ENCODE peak calls at places on chromosomes 13 and 19, in ten cellular contexts. Q is suprapubic skin, Y is heart right ventricle, G is fibroblast of pulmonary artery, F is transverse colon, E is omental fat pad, H is fibroblast of the aortic adventitia, A is upper lobe of right lung, U is IMR-90, T is bronchial epithelial cell. I is an unnamed sample.

GRCh38 chr19:47719047-47719885 is 6.0 kb downstream of the EHD2 start:
- DNase-seq in G (peak), F (peak), Y (peak), H (peak), Q (peak), E (peak), U (peak), T (peak), A (peak), I (no peak)

GRCh38 chr19:49438261-49438660 is 3.1 kb downstream of the SLC17A7 start:
- DNase-seq in T (no peak), F (no peak), H (no peak), Y (no peak), Q (no peak), U (no peak), G (no peak), A (no peak), E (no peak), I (no peak)

GRCh38 chr19:12098040-12098439 is 33.5 kb downstream of the ZNF844 start:
- DNase-seq in A (no peak), E (no peak), Q (no peak), H (no peak), F (no peak), U (no peak), G (no peak), T (peak), Y (no peak), I (no peak)

GRCh38 chr19:13102666-13103584 is at the start of gene LYL1:
- DNase-seq in E (no peak), H (peak), Q (no peak), F (peak), Y (peak), T (no peak), U (no peak), A (peak), G (peak), I (no peak)

GRCh38 chr13:46389985-46390384 is 2.9 kb upstream of the RUBCNL start:
- DNase-seq in A (no peak), Q (no peak), G (no peak), Y (no peak), F (peak), E (no peak), U (no peak), T (no peak), H (no peak), I (no peak)

GRCh38 chr13:23516190-23516589 is 54.0 kb upstream of the TNFRSF19 start:
- DNase-seq in A (no peak), Y (no peak), F (no peak), G (peak), T (no peak), U (no peak), H (peak), E (no peak), Q (no peak), I (no peak)

GRCh38 chr13:62643007-62643483 is 1227.4 kb upstream of the PCDH20 start:
- DNase-seq in G (peak), Q (no peak), E (no peak), T (peak), A (no peak), Y (no peak), F (no peak), H (no peak), U (peak), I (no peak)

GRCh38 chr13:97559981-97560380 is 126.0 kb downstream of the RAP2A start:
- DNase-seq in H (no peak), E (no peak), F (no peak), T (no peak), G (no peak), Y (no peak), U (no peak), A (no peak), Q (no peak), I (no peak)

GRCh38 chr13:49444517-49445395 is 682 bp downstream of the SETDB2 start:
- DNase-seq in G (peak), Y (no peak), E (no peak), H (peak), F (peak), Q (no peak), A (no peak), T (peak), U (peak), I (no peak)

GRCh38 chr19:4009990-4010807 is 2.7 kb downstream of the PIAS4 start:
- DNase-seq in G (no peak), Q (no peak), U (peak), Y (no peak), F (no peak), T (no peak), E (no peak), A (no peak), H (no peak), I (no peak)

GRCh38 chr19:45613926-45614725 is 12.1 kb upstream of the GPR4 start:
- DNase-seq in F (peak), Y (no peak), E (no peak), H (peak), A (no peak), Q (no peak), T (peak), U (peak), G (peak), I (no peak)

GRCh38 chr19:35066691-35067563 is 25.4 kb downstream of the HPN start:
- DNase-seq in A (peak), G (peak), Q (peak), E (peak), Y (peak), U (peak), F (peak), H (peak), T (peak), I (peak)

GRCh38 chr13:66805657-66806056 is 424.5 kb downstream of the PCDH9 start:
- DNase-seq in F (no peak), H (peak), A (no peak), Q (no peak), G (peak), U (peak), E (no peak), T (no peak), Y (peak), I (no peak)

GRCh38 chr13:110014719-110015118 is 228.3 kb upstream of the IRS2 start:
- DNase-seq in H (no peak), E (no peak), Y (no peak), U (no peak), F (no peak), Q (no peak), G (no peak), T (peak), A (no peak), I (no peak)

GRCh38 chr19:43612374-43612773 is 486 bp downstream of the SRRM5 start:
- DNase-seq in F (no peak), Y (no peak), E (no peak), H (no peak), A (no peak), Q (no peak), U (no peak), G (no peak), T (no peak), I (no peak)

GRCh38 chr19:11361037-11361770 is 6.0 kb downstream of the PLPPR2 start:
- DNase-seq in G (no peak), Y (no peak), F (peak), U (no peak), E (no peak), H (no peak), A (peak), Q (no peak), T (peak), I (no peak)

GRCh38 chr13:59111711-59112110 is 1052.0 kb downstream of the DIAPH3 start:
- DNase-seq in Q (no peak), A (no peak), H (peak), Y (no peak), G (peak), E (no peak), U (peak), F (no peak), T (no peak), I (no peak)

GRCh38 chr13:76828316-76828741 is 57.9 kb downstream of the KCTD12 start:
- DNase-seq in A (no peak), E (no peak), F (no peak), T (peak), H (no peak), Q (no peak), Y (no peak), U (peak), G (no peak), I (no peak)

GRCh38 chr13:111546921-111547675 is 226.7 kb downstream of the TEX29 start:
- DNase-seq in F (no peak), E (no peak), A (no peak), T (no peak), Q (peak), Y (no peak), G (no peak), H (no peak), U (no peak), I (no peak)

GRCh38 chr19:42272989-42273406 is 3.9 kb downstream of the CIC start:
- DNase-seq in A (no peak), H (no peak), U (no peak), Q (peak), E (no peak), T (no peak), Y (no peak), F (no peak), G (no peak), I (peak)

GRCh38 chr13:90622547-90622946 is 724.9 kb upstream of the MIR17HG start:
- DNase-seq in E (no peak), U (no peak), F (no peak), G (peak), H (peak), Q (no peak), A (no peak), Y (no peak), T (peak), I (no peak)

GRCh38 chr19:11697284-11697855 is 41.4 kb downstream of the ZNF823 start:
- DNase-seq in Y (no peak), A (no peak), G (no peak), E (no peak), T (no peak), H (no peak), F (no peak), U (no peak), Q (no peak), I (no peak)

GRCh38 chr19:41957838-41958366 is 1.2 kb downstream of the RABAC1 start:
- DNase-seq in F (peak), Q (no peak), Y (peak), U (peak), E (no peak), A (peak), T (peak), H (peak), G (peak), I (no peak)

DNA sequence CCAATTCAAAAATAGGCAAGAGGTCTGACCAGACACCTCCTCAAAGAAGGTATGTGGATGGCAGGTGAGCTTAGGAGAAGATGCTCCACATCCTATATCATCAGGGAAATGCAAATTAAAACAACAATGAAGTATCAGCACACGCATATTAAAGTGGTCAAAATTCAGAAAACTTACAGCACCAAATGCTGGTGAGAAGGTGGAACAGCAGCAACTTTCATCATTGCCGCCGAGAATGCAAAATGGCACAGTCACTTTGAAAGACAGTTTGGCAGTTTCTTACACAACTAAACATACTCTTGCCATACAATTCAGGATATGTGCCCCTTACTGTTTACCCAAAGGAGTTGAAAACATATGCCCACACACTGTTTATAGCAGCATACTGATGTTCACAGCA is 22.4 kb downstream of the OR10H4 start:
- DNase-seq in E (no peak), A (no peak), F (no peak), G (no peak), T (no peak), H (no peak), Y (no peak), Q (no peak), U (no peak), I (no peak)
- TF ChIP-seq CTCF in E (no peak), A (peak), F (no peak), G (no peak), T (no peak), H (no peak), Y (no peak), Q (no peak), U (no peak), I (no peak)

GRCh38 chr13:31773538-31773937 is 34.2 kb downstream of the RXFP2 start:
- DNase-seq in Q (no peak), E (no peak), G (peak), U (peak), H (peak), T (peak), Y (no peak), A (no peak), F (no peak), I (no peak)
- TF ChIP-seq CTCF in Q (no peak), E (no peak), G (no peak), U (no peak), H (no peak), T (no peak), Y (no peak), A (no peak), F (no peak), I (no peak)

GRCh38 chr13:113460064-113460555 is 6.8 kb upstream of the ADPRHL1 start:
- DNase-seq in Q (no peak), H (no peak), Y (no peak), F (no peak), E (no peak), G (no peak), A (peak), U (no peak), T (no peak), I (no peak)

GRCh38 chr13:113456116-113456702 is 2.9 kb upstream of the ADPRHL1 start:
- DNase-seq in A (peak), T (no peak), E (no peak), Y (no peak), H (no peak), F (no peak), U (no peak), G (no peak), Q (no peak), I (no peak)

GRCh38 chr13:113460599-113460998 is 7.3 kb upstream of the ADPRHL1 start:
- DNase-seq in Y (no peak), H (no peak), A (peak), U (no peak), G (no peak), E (no peak), Q (no peak), F (no peak), T (peak), I (no peak)

GRCh38 chr13:113457510-113457909 is 4.2 kb upstream of the ADPRHL1 start:
- DNase-seq in Q (no peak), A (peak), T (no peak), U (no peak), Y (no peak), G (no peak), F (no peak), E (no peak), H (no peak), I (no peak)

GRCh38 chr13:113458218-113459065 is 5.2 kb upstream of the ADPRHL1 start:
- DNase-seq in U (peak), H (no peak), A (peak), F (no peak), G (peak), E (no peak), Y (peak), Q (no peak), T (no peak), I (no peak)
- TF ChIP-seq CTCF in U (peak), H (peak), A (peak), F (peak), G (peak), E (no peak), Y (peak), Q (peak), T (peak), I (peak)

GRCh38 chr13:41513600-41513999 is 56.2 kb downstream of the RGCC start:
- DNase-seq in G (no peak), H (no peak), Y (no peak), Q (no peak), E (no peak), T (no peak), A (no peak), F (no peak), U (no peak), I (no peak)
- TF ChIP-seq CTCF in G (no peak), H (no peak), Y (no peak), Q (no peak), E (no peak), T (no peak), A (no peak), F (no peak), U (no peak), I (no peak)

GRCh38 chr13:25018729-25019115 is 77.2 kb upstream of the PABPC3 start:
- DNase-seq in F (peak), A (no peak), Y (no peak), T (no peak), H (no peak), U (no peak), Q (no peak), G (no peak), E (no peak), I (no peak)
- TF ChIP-seq CTCF in F (no peak), A (no peak), Y (no peak), T (no peak), H (no peak), U (no peak), Q (no peak), G (no peak), E (no peak), I (peak)